ENCODE peak calls at places on chromosomes 3 and 15, in ten cellular contexts. X is sigmoid colon, S is left ventricle myocardium inferior, T is fibroblast of lung, Q is cardiac muscle cell, H is GM12865, G is right cardiac atrium, I is HCT116, R is fibroblast of the aortic adventitia, N is astrocyte of the spinal cord. J is an unnamed sample.

GRCh38 chr15:71581406-71581930 is 228.9 kb upstream of the NR2E3 start:
- DNase-seq in X (no peak), S (no peak), T (peak), Q (peak), H (no peak), G (no peak), I (no peak), R (peak), N (no peak), J (no peak)

GRCh38 chr3:144859057-144859626 is 887.5 kb downstream of the DIPK2A start:
- DNase-seq in X (no peak), S (no peak), T (no peak), Q (no peak), H (peak), G (no peak), I (no peak), R (no peak), N (no peak), J (no peak)

GRCh38 chr3:168034152-168034928 is 61.4 kb downstream of the GOLIM4 start:
- DNase-seq in X (no peak), S (no peak), T (peak), Q (peak), H (no peak), G (no peak), I (no peak), R (peak), N (peak), J (no peak)

GRCh38 chr3:194381460-194381875 is 11.9 kb upstream of the LRRC15 start:
- DNase-seq in X (no peak), S (no peak), T (no peak), Q (no peak), H (no peak), G (no peak), I (peak), R (no peak), N (no peak), J (no peak)

GRCh38 chr3:110430146-110430545 is 641.5 kb upstream of the NECTIN3 start:
- DNase-seq in X (no peak), S (no peak), T (no peak), Q (no peak), H (no peak), G (no peak), I (no peak), R (no peak), N (peak), J (no peak)

GRCh38 chr15:55683366-55683765 is 59.6 kb downstream of the PRTG start:
- DNase-seq in X (no peak), S (no peak), T (peak), Q (peak), H (no peak), G (no peak), I (no peak), R (peak), N (peak), J (no peak)

GRCh38 chr15:73630030-73630429 is 3.2 kb downstream of the NPTN start:
- DNase-seq in X (no peak), S (no peak), T (no peak), Q (no peak), H (peak), G (no peak), I (no peak), R (no peak), N (no peak), J (no peak)

GRCh38 chr3:155778441-155778840 is 27.6 kb downstream of the C3orf33 start:
- DNase-seq in X (no peak), S (no peak), T (no peak), Q (no peak), H (no peak), G (no peak), I (no peak), R (no peak), N (no peak), J (no peak)

GRCh38 chr3:64207289-64208086 is 17.8 kb downstream of the PRICKLE2 start:
- DNase-seq in X (no peak), S (peak), T (peak), Q (peak), H (no peak), G (peak), I (no peak), R (peak), N (no peak), J (no peak)

GRCh38 chr3:46579756-46580286 is 13.7 kb upstream of the LRRC2 start:
- DNase-seq in X (no peak), S (no peak), T (no peak), Q (no peak), H (no peak), G (no peak), I (no peak), R (no peak), N (no peak), J (no peak)
- H3K4me3 ChIP-seq in X (no peak), S (no peak), T (no peak), Q (no peak), H (no peak), G (no peak), I (no peak), R (no peak), N (no peak), J (no peak)

GRCh38 chr3:32553973-32554372 is 16.7 kb downstream of the DYNC1LI1 start:
- DNase-seq in X (no peak), S (no peak), T (no peak), Q (no peak), H (no peak), G (no peak), I (no peak), R (no peak), N (no peak), J (no peak)

GRCh38 chr3:32551496-32551895 is 19.2 kb downstream of the DYNC1LI1 start:
- DNase-seq in X (no peak), S (no peak), T (no peak), Q (no peak), H (no peak), G (no peak), I (no peak), R (no peak), N (no peak), J (no peak)

GRCh38 chr3:32553459-32553858 is 17.2 kb downstream of the DYNC1LI1 start:
- DNase-seq in X (no peak), S (no peak), T (no peak), Q (no peak), H (peak), G (no peak), I (no peak), R (no peak), N (no peak), J (no peak)

GRCh38 chr3:32552013-32552412 is 18.6 kb downstream of the DYNC1LI1 start:
- DNase-seq in X (no peak), S (no peak), T (no peak), Q (no peak), H (no peak), G (no peak), I (no peak), R (no peak), N (no peak), J (no peak)

GRCh38 chr3:32551087-32551486 is 19.6 kb downstream of the DYNC1LI1 start:
- DNase-seq in X (no peak), S (no peak), T (no peak), Q (no peak), H (no peak), G (no peak), I (no peak), R (no peak), N (no peak), J (no peak)
- H3K4me3 ChIP-seq in X (no peak), S (no peak), T (no peak), Q (no peak), H (no peak), G (no peak), I (no peak), R (no peak), N (no peak), J (no peak)

GRCh38 chr15:79311901-79312553 is 1.1 kb downstream of the TMED3 start:
- DNase-seq in X (no peak), S (no peak), T (no peak), Q (peak), H (peak), G (no peak), I (no peak), R (peak), N (no peak), J (no peak)

GRCh38 chr15:79314811-79315210 is 3.9 kb downstream of the TMED3 start:
- DNase-seq in X (no peak), S (no peak), T (no peak), Q (no peak), H (no peak), G (no peak), I (no peak), R (no peak), N (no peak), J (no peak)

GRCh38 chr15:79315623-79316328 is 4.9 kb downstream of the TMED3 start:
- DNase-seq in X (no peak), S (peak), T (no peak), Q (no peak), H (no peak), G (no peak), I (no peak), R (no peak), N (no peak), J (no peak)

GRCh38 chr15:79316864-79317263 is 6.0 kb downstream of the TMED3 start:
- DNase-seq in X (no peak), S (no peak), T (no peak), Q (no peak), H (no peak), G (no peak), I (no peak), R (no peak), N (no peak), J (no peak)

GRCh38 chr15:79314186-79314585 is 3.3 kb downstream of the TMED3 start:
- DNase-seq in X (no peak), S (no peak), T (no peak), Q (no peak), H (no peak), G (no peak), I (no peak), R (no peak), N (no peak), J (no peak)
- H3K4me3 ChIP-seq in X (no peak), S (no peak), T (no peak), Q (no peak), H (no peak), G (no peak), I (no peak), R (no peak), N (no peak), J (no peak)

DNA sequence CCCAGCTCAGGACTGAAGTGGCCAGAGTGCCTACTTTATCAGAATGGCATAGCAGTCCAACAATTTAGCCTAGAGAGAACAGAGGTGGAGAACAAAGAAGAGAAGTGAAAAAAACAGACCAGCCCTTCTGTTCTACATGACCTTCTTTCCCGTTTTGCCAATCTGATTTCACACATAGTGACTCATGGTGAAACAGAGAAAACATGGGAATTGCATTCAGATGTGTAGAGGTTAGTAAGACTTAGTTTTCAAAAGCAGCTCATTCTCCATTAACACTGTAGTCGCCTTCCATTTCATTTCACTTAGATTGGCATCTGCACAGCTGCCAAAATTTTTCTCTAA is 440 bp upstream of the ARL6IP5 start:
- DNase-seq in X (no peak), S (no peak), T (peak), Q (peak), H (no peak), G (no peak), I (no peak), R (peak), N (peak), J (no peak)
- H3K4me3 ChIP-seq in X (peak), S (peak), T (peak), Q (peak), H (peak), G (peak), I (peak), R (peak), N (peak), J (peak)

GRCh38 chr3:125154800-125155269 is 57.7 kb downstream of the SLC12A8 start:
- DNase-seq in X (no peak), S (no peak), T (no peak), Q (no peak), H (peak), G (no peak), I (no peak), R (no peak), N (no peak), J (no peak)
- H3K4me3 ChIP-seq in X (no peak), S (no peak), T (no peak), Q (no peak), H (no peak), G (no peak), I (no peak), R (no peak), N (no peak), J (no peak)

GRCh38 chr3:32003380-32003779 is 21.8 kb downstream of the ZNF860 start:
- DNase-seq in X (no peak), S (no peak), T (no peak), Q (no peak), H (no peak), G (no peak), I (no peak), R (no peak), N (no peak), J (no peak)

GRCh38 chr3:32009957-32010356 is 28.4 kb downstream of the ZNF860 start:
- DNase-seq in X (no peak), S (no peak), T (no peak), Q (no peak), H (no peak), G (no peak), I (no peak), R (no peak), N (no peak), J (no peak)

GRCh38 chr3:32004111-32004790 is 22.7 kb downstream of the ZNF860 start:
- DNase-seq in X (no peak), S (no peak), T (no peak), Q (no peak), H (no peak), G (no peak), I (no peak), R (no peak), N (no peak), J (no peak)

GRCh38 chr3:32009101-32009500 is 27.6 kb downstream of the ZNF860 start:
- DNase-seq in X (no peak), S (no peak), T (no peak), Q (no peak), H (no peak), G (no peak), I (no peak), R (no peak), N (no peak), J (no peak)
- H3K4me3 ChIP-seq in X (no peak), S (no peak), T (no peak), Q (no peak), H (no peak), G (no peak), I (no peak), R (no peak), N (no peak), J (no peak)

DNA sequence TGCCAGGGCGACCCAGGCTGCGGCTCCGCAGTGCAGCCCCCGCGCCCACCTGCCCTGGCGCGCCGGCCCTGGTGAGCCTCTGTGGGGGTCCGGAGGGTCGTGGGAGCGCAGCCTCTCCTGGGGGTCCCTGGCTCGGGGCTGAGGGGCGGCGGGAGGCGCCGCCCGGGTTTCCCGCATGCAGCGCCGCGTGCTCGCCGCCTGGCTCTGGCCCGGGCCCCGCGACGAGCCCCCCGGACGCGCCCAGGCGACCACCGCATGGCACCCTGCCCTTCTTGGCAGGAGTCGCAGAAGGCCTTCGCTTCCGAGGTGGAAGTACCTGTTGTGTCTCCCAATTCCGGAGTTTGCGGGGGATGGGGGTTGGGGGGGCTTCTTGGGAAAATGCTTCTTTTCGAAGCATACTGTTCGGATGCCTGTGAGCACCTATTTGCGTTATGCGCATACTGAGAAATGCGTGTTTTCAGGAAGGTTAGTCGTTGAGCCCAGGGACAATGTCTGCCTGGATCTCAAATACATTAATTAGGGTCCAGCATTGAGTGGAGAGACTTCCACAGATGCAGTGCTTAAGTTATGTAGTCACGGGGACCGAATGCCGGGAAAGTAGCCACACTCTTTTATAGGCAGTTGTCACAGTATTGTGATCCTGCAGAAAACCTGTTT is 1.3 kb downstream of the GABRA5 start:
- DNase-seq in X (no peak), S (no peak), T (no peak), Q (no peak), H (no peak), G (no peak), I (no peak), R (no peak), N (no peak), J (no peak)
- H3K4me3 ChIP-seq in X (peak), S (peak), T (no peak), Q (peak), H (no peak), G (peak), I (no peak), R (no peak), N (no peak), J (no peak)

GRCh38 chr15:29568840-29569532 is 253.3 kb downstream of the TJP1 start:
- DNase-seq in X (no peak), S (no peak), T (no peak), Q (peak), H (peak), G (no peak), I (peak), R (no peak), N (no peak), J (no peak)

GRCh38 chr15:29569533-29570092 is 252.7 kb downstream of the TJP1 start:
- DNase-seq in X (no peak), S (no peak), T (no peak), Q (no peak), H (no peak), G (no peak), I (no peak), R (no peak), N (no peak), J (no peak)

GRCh38 chr15:29570931-29571727 is 251.1 kb downstream of the TJP1 start:
- DNase-seq in X (no peak), S (no peak), T (peak), Q (peak), H (no peak), G (peak), I (no peak), R (peak), N (no peak), J (no peak)

GRCh38 chr15:29571728-29572454 is 250.4 kb downstream of the TJP1 start:
- DNase-seq in X (no peak), S (no peak), T (peak), Q (peak), H (no peak), G (peak), I (no peak), R (peak), N (peak), J (no peak)

GRCh38 chr15:29570121-29570930 is 251.9 kb downstream of the TJP1 start:
- DNase-seq in X (no peak), S (no peak), T (no peak), Q (peak), H (no peak), G (no peak), I (no peak), R (peak), N (no peak), J (no peak)
- H3K4me3 ChIP-seq in X (peak), S (peak), T (no peak), Q (peak), H (no peak), G (peak), I (no peak), R (peak), N (peak), J (peak)

DNA sequence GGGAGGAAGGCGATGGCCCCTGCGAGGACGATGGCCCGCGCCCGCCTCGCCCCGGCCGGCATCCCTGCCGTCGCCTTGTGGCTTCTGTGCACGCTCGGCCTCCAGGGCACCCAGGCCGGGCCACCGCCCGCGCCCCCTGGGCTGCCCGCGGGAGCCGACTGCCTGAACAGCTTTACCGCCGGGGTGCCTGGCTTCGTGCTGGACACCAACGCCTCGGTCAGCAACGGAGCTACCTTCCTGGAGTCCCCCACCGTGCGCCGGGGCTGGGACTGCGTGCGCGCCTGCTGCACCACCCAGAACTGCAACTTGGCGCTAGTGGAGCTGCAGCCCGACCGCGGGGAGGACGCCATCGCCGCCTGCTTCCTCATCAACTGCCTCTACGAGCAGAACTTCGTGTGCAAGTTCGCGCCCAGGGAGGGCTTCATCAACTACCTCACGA is 714 bp downstream of the SPINT1 start:
- DNase-seq in X (no peak), S (peak), T (no peak), Q (no peak), H (peak), G (no peak), I (no peak), R (no peak), N (no peak), J (peak)
- H3K4me3 ChIP-seq in X (peak), S (peak), T (no peak), Q (peak), H (peak), G (peak), I (peak), R (peak), N (peak), J (peak)

DNA sequence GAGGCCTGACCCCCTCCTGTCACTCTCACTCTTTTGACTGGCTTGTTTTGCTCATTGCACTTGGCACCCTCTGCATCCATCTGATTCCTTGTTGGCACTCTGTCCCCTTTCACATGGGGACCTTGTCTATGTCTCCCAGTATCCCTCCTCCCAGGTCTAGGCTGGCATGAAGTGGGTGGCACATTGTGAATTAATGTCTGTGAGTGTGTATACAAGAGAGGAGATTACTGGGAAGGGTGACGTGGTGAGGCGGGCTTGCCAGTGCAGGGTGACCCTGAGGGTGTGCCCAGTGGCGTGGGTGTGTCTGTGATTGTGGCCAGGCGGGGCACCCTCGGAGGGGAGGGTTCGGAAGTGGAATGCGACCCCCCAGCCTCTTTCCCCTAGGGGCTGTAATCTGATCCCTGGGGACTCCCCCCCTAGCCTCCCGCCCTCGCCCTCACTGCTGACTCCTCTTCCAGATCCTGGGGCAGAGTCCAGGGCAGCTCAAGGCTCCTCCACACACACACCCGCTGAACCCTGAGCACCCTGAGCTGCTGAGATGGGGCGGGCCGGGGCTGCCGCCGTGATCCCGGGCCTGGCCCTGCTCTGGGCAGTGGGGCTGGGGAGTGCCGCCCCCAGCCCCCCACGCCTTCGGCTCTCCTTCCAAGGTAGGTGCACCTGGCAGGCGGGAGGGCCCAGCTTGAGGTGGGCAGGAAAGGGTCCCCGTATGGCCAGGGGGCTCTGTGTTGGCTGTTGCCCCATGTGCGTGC is at the start of gene SEMA3B:
- DNase-seq in X (peak), S (peak), T (peak), Q (no peak), H (no peak), G (peak), I (no peak), R (peak), N (no peak), J (peak)
- H3K4me3 ChIP-seq in X (peak), S (peak), T (peak), Q (no peak), H (no peak), G (peak), I (peak), R (peak), N (peak), J (peak)

J was measured in left lung.